ENCODE peak calls at places on chromosome X, in seven cellular contexts. N, M, H, K, C, Q and E are unnamed samples.

GRCh38 chrX:142549923-142550322 is 344.8 kb upstream of the MAGEC2 start:
- DNase-seq in Q (no peak), N (no peak), K (no peak), C (no peak), M (no peak), H (no peak), E (no peak)

GRCh38 chrX:39750798-39751197 is 347.0 kb downstream of the BCOR start:
- DNase-seq in N (no peak), C (no peak), M (no peak), K (no peak), Q (no peak), H (no peak), E (no peak)

GRCh38 chrX:2549874-2550273 is 49.1 kb upstream of the DHRSX start:
- DNase-seq in N (no peak), K (peak), Q (no peak), C (no peak), M (no peak), H (no peak), E (no peak)

GRCh38 chrX:41889317-41890025 is 33.9 kb downstream of the CASK start:
- DNase-seq in H (peak), K (no peak), Q (no peak), N (no peak), C (no peak), M (no peak), E (no peak)

GRCh38 chrX:37846934-37847732 is at the start of gene DYNLT3:
- DNase-seq in Q (peak), N (peak), C (peak), H (peak), M (peak), K (peak), E (peak)

GRCh38 chrX:117936162-117936561 is 180.4 kb downstream of the KLHL13 start:
- DNase-seq in Q (no peak), N (no peak), K (no peak), C (no peak), H (no peak), M (no peak), E (no peak)

GRCh38 chrX:67544871-67545771 is 1.3 kb downstream of the AR start:
- DNase-seq in M (peak), K (peak), C (no peak), Q (no peak), N (peak), H (peak), E (no peak)

GRCh38 chrX:134622056-134622812 is 36.0 kb downstream of the PLAC1 start:
- DNase-seq in C (peak), N (peak), Q (no peak), H (peak), M (peak), K (peak), E (peak)

GRCh38 chrX:64975491-64975890 is 759 bp downstream of the ZC4H2 start:
- DNase-seq in Q (peak), K (no peak), C (peak), N (peak), M (peak), H (peak), E (peak)

GRCh38 chrX:12929701-12930100 is 23.3 kb downstream of the TLR8 start:
- DNase-seq in N (no peak), K (no peak), Q (no peak), C (no peak), H (peak), M (no peak), E (no peak)